ENCODE peak calls at places on chromosomes 12 and 14, in seven cellular contexts. R is astrocyte, B is left ventricle myocardium inferior, C is HepG2, U is esophagus squamous epithelium, T is colonic mucosa, D is right atrium auricular region. H is an unnamed sample.

GRCh38 chr14:39426605-39427004 is 5.6 kb downstream of the FBXO33 start:
- DNase-seq in D (no peak), R (peak; percentile 58), C (peak; percentile 56), B (no peak), T (no peak), U (no peak), H (peak; percentile 18)

GRCh38 chr12:41917181-41917580 is 227.5 kb downstream of the GXYLT1 start:
- DNase-seq in U (no peak), B (no peak), D (no peak), T (no peak), C (no peak), R (no peak), H (no peak)

GRCh38 chr14:52267501-52268190 is at the start of gene PTGDR:
- DNase-seq in D (no peak), B (peak; percentile 48), T (peak; percentile 86), R (peak; percentile 8), U (no peak), C (no peak), H (peak; percentile 28)

GRCh38 chr14:101363880-101364391 is 197.4 kb upstream of the DIO3 start:
- DNase-seq in B (no peak), C (no peak), D (no peak), R (no peak), U (no peak), T (no peak), H (no peak)

GRCh38 chr14:63438065-63438757 is 105.0 kb downstream of the PPP2R5E start:
- DNase-seq in C (peak; percentile 9), B (peak; percentile 38), U (no peak), R (peak; percentile 96), T (peak; percentile 56), D (peak; percentile 77), H (peak; percentile 27)

GRCh38 chr14:68369289-68369925 is 423.5 kb downstream of the ZFP36L1 start:
- DNase-seq in B (no peak), U (no peak), R (no peak), C (no peak), T (no peak), D (no peak), H (no peak)

GRCh38 chr12:65525501-65526141 is 247.1 kb downstream of the MSRB3 start:
- DNase-seq in R (peak; percentile 92), T (no peak), U (no peak), B (no peak), D (no peak), C (no peak), H (no peak)

GRCh38 chr14:25472700-25473099 is 422.8 kb upstream of the STXBP6 start:
- DNase-seq in B (no peak), D (no peak), R (no peak), U (no peak), T (no peak), C (no peak), H (no peak)

GRCh38 chr14:51066576-51066975 is 28.3 kb downstream of the TRIM9 start:
- DNase-seq in U (no peak), B (no peak), T (no peak), C (no peak), D (no peak), R (no peak), H (no peak)

GRCh38 chr14:32087173-32087861 is 10.2 kb downstream of the ARHGAP5 start:
- DNase-seq in B (no peak), R (peak; percentile 80), D (no peak), T (no peak), C (peak; percentile 73), U (no peak), H (no peak)

GRCh38 chr12:54749191-54749818 is 101.1 kb upstream of the DCD start:
- DNase-seq in B (no peak), T (peak; percentile 26), R (peak; percentile 12), U (no peak), C (peak; percentile 26), D (no peak), H (peak; percentile 51)

GRCh38 chr12:121812921-121813896 is 9.4 kb downstream of the SETD1B start:
- DNase-seq in T (no peak), B (no peak), R (no peak), D (no peak), C (no peak), U (no peak), H (peak; percentile 41)

GRCh38 chr12:25557830-25558436 is 4.8 kb upstream of the LMNTD1 start:
- DNase-seq in C (peak; percentile 11), U (no peak), D (no peak), T (peak; percentile 30), B (no peak), R (peak; percentile 14), H (peak; percentile 8)

GRCh38 chr12:29171421-29172258 is 22.6 kb downstream of the FAR2 start:
- DNase-seq in C (no peak), R (no peak), U (no peak), T (no peak), B (no peak), D (no peak), H (no peak)

GRCh38 chr14:68659021-68659931 is 133.6 kb downstream of the ZFP36L1 start:
- DNase-seq in R (no peak), C (no peak), U (no peak), T (no peak), D (peak; percentile 58), B (no peak), H (no peak)

GRCh38 chr12:45878630-45879255 is 111.6 kb downstream of the SCAF11 start:
- DNase-seq in D (no peak), C (no peak), B (no peak), U (no peak), T (no peak), R (no peak), H (peak; percentile 20)

DNA sequence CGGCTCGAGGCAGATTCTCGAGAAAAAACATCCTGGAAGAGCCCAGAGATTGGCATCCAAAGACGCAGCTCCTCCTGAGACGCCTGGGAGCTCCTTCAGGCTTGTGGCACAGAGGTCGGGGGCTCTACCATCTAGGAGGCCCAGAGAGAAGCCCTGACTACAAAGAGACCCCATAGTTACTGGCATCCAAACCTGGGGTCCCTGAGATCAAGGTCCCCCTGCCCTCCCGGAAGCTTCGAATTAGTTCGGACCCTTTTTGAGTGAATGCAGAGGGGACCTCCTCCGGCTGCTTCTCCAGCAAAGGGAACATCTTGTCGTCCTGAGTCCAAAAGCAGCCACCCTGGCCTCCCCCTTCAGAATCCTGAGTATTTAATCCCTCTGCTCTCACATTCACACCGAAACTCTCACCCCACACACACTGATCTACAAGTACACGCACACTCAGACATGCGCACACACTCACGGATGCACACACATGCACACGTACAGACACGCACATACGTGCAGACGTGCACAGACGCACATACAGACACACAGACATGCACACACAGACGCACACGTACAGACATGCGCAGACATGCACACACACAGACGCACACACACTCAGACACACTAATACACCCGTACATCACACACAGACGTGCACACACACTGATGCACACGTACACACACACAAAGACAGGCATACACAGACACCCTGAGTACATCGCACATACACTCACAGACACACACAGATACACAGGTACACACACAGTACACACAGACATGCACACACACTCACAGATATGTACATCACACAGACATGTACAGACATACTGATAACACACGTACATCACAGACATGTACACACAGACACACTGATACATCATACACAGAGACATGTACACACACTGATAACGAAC is 5.9 kb downstream of the ZNF605 start:
- DNase-seq in D (no peak), C (no peak), R (no peak), T (no peak), U (no peak), B (no peak), H (no peak)
- H3K9me3 ChIP-seq in D (peaks cover 7% of the 10 kb centered on the region), C (peaks cover 88% of the 10 kb centered on the region), R (peaks cover 50% of the 10 kb centered on the region), T (peaks cover 6% of the 10 kb centered on the region), U (peaks cover 10% of the 10 kb centered on the region), B (peaks cover 85% of the 10 kb centered on the region), H (peaks cover 4% of the 10 kb centered on the region)

GRCh38 chr14:22262881-22263280 is 326.1 kb downstream of the DAD1 start:
- DNase-seq in U (no peak), T (no peak), D (no peak), B (no peak), C (no peak), R (no peak), H (no peak)

GRCh38 chr14:22265319-22266140 is 323.5 kb downstream of the DAD1 start:
- DNase-seq in U (no peak), C (no peak), D (no peak), B (no peak), T (no peak), R (no peak), H (no peak)

GRCh38 chr14:22266141-22266442 is 322.9 kb downstream of the DAD1 start:
- DNase-seq in R (no peak), C (no peak), B (no peak), U (no peak), T (no peak), D (no peak), H (no peak)

GRCh38 chr14:22263961-22264360 is 325.1 kb downstream of the DAD1 start:
- DNase-seq in B (no peak), T (no peak), R (peak; percentile 19), C (no peak), U (no peak), D (no peak), H (no peak)

DNA sequence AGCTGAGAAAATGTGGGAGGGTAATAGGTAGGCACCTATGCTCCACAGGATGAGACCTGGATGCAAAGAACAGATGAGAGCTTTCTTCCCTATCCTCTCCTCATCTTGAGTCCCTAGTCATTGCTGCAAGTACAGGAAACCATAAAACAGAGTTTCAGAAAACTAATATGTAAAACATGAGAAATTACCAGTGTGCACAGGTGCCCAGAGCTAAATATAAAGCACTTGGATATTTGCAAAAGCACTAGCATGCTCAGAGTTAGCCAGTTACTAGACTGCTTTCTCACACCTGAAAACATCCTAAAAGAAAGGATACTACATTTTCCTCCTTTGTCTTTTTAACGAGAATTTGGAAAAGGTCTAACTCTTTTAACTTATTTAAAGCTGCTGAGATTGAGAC is 324.3 kb downstream of the DAD1 start:
- DNase-seq in C (no peak), R (no peak), U (no peak), T (no peak), B (no peak), D (no peak), H (no peak)
- H3K4me3 ChIP-seq in C (no peak overlapping the region), R (no peak overlapping the region), U (no peak overlapping the region), T (no peak overlapping the region), B (no peak overlapping the region), D (no peak overlapping the region), H (no peak overlapping the region)

DNA sequence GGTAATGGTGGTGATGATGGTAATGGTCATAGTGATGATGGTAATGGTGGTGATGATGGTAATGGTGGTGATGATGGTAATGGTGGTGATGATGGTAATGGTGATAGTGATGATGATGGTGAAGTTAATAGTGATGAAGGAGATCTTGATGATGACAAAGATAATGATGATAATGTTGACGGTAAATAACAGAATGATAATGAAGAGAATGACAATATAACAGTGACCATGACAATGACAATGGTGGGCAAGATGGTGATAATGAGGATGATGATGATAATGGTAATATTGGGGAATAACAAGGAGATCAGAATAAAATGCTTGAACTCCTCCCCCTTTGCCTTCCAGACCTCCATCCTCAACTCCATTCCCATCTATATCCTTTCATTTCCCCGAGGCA is 233.3 kb upstream of the SFSWAP start:
- DNase-seq in T (no peak), U (no peak), R (no peak), D (no peak), B (no peak), C (no peak), H (no peak)
- H3K9me3 ChIP-seq in T (no peaks in the 10 kb centered on the region), U (no peaks in the 10 kb centered on the region), R (peaks cover 4% of the 10 kb centered on the region), D (no peaks in the 10 kb centered on the region), B (no peaks in the 10 kb centered on the region), C (peaks cover 5% of the 10 kb centered on the region), H (no peaks in the 10 kb centered on the region)

GRCh38 chr12:4272014-4272975 is 1.3 kb upstream of the CCND2 start:
- DNase-seq in R (peak; percentile 39), T (peak; percentile 90), D (peak; percentile 73), C (no peak), U (peak; percentile 67), B (peak; percentile 75), H (peak; percentile 93)
- H3K4me3 ChIP-seq in R (peak overlapping the region; percentile 47), T (peak overlapping the region; percentile 57), D (peak overlapping the region; percentile 84), C (peak overlapping the region; percentile 10), U (peak overlapping the region; percentile 76), B (peak overlapping the region; percentile 86), H (peak overlapping the region; percentile 46)